ENCODE peak calls at places on chromosomes 6 and 20, in six cellular contexts. W is SJSA1; G is naive thymus-derived CD4-positive, alpha-beta T cell; K is heart right ventricle; H is tibial artery; U is neuronal stem cell. J is an unnamed sample.

GRCh38 chr6:122069933-122070332 is 329.5 kb upstream of the HSF2 start:
- DNase-seq in U (no peak), H (no peak), K (no peak), G (no peak), W (no peak), J (no peak)

GRCh38 chr6:104689551-104690205 is 170.0 kb downstream of the HACE1 start:
- DNase-seq in G (no peak), U (no peak), W (peak; percentile 6), K (no peak), H (no peak), J (no peak)

GRCh38 chr6:16583151-16583762 is 178.0 kb downstream of the ATXN1 start:
- DNase-seq in G (no peak), W (no peak), H (no peak), K (no peak), U (no peak), J (no peak)

GRCh38 chr6:137341721-137342195 is 122.6 kb upstream of the IFNGR1 start:
- DNase-seq in U (no peak), W (no peak), G (peak; percentile 58), H (no peak), K (peak; percentile 23), J (no peak)

GRCh38 chr6:2450546-2450945 is 205.1 kb upstream of the GMDS start:
- DNase-seq in U (no peak), H (no peak), W (no peak), K (peak; percentile 39), G (no peak), J (no peak)

GRCh38 chr20:251352-251751 is 6.2 kb upstream of the DEFB132 start:
- DNase-seq in K (no peak), G (peak; percentile 10), W (no peak), U (no peak), H (no peak), J (peak; percentile 39)

GRCh38 chr20:31966991-31967655 is 828 bp upstream of the XKR7 start:
- DNase-seq in W (no peak), U (no peak), G (no peak), K (no peak), H (no peak), J (no peak)

GRCh38 chr6:11009353-11009752 is 34.8 kb downstream of the ELOVL2 start:
- DNase-seq in U (no peak), G (no peak), K (no peak), W (peak; percentile 63), H (no peak), J (peak; percentile 36)

GRCh38 chr20:23515250-23515939 is 24.5 kb downstream of the CST8 start:
- DNase-seq in W (no peak), G (no peak), U (no peak), H (no peak), K (no peak), J (no peak)

GRCh38 chr6:82612475-82612874 is 248.9 kb downstream of the TPBG start:
- DNase-seq in U (no peak), H (no peak), K (no peak), W (no peak), G (no peak), J (no peak)

GRCh38 chr6:139148557-139149220 is 13.8 kb downstream of the HECA start:
- DNase-seq in G (no peak), K (no peak), W (no peak), H (no peak), U (no peak), J (no peak)

GRCh38 chr6:33641144-33641543 is 20.0 kb downstream of the ITPR3 start:
- DNase-seq in H (no peak), G (no peak), W (no peak), U (no peak), K (no peak), J (no peak)

GRCh38 chr20:4102381-4102780 is 87.0 kb upstream of the RNF24 start:
- DNase-seq in G (no peak), H (no peak), W (no peak), U (no peak), K (no peak), J (no peak)

GRCh38 chr6:14275493-14275851 is 157.9 kb downstream of the CD83 start:
- DNase-seq in K (peak; percentile 50), U (no peak), H (no peak), G (no peak), W (no peak), J (no peak)

GRCh38 chr6:156658596-156659316 is 118.4 kb upstream of the ARID1B start:
- DNase-seq in W (no peak), U (no peak), K (no peak), H (no peak), G (no peak), J (no peak)

GRCh38 chr20:50580016-50580747 is 70.0 kb downstream of the PTPN1 start:
- DNase-seq in G (peak; percentile 42), K (peak; percentile 71), U (peak; percentile 51), W (peak; percentile 59), H (peak; percentile 83), J (peak; percentile 30)

GRCh38 chr6:96898241-96898851 is 655 bp upstream of the NDUFAF4 start:
- DNase-seq in W (peak; percentile 65), G (no peak), H (no peak), U (no peak), K (no peak), J (no peak)

GRCh38 chr6:96900873-96901272 is 3.2 kb upstream of the NDUFAF4 start:
- DNase-seq in K (no peak), U (no peak), W (no peak), G (no peak), H (no peak), J (no peak)

GRCh38 chr6:96899599-96899998 is 1.9 kb upstream of the NDUFAF4 start:
- DNase-seq in H (no peak), U (no peak), K (no peak), W (no peak), G (no peak), J (no peak)

GRCh38 chr6:96897396-96898240 is at the start of gene NDUFAF4:
- DNase-seq in U (peak; percentile 91), K (peak; percentile 97), H (peak; percentile 97), G (peak; percentile 95), W (peak; percentile 94), J (peak; percentile 81)

GRCh38 chr6:96899019-96899418 is 1.3 kb upstream of the NDUFAF4 start:
- DNase-seq in U (no peak), K (no peak), H (no peak), W (peak; percentile 23), G (no peak), J (no peak)
- H3K4me3 ChIP-seq in U (peak overlapping the region; percentile 97), K (peak overlapping the region; percentile 91), H (peak overlapping the region; percentile 94), W (no peak overlapping the region), G (no peak overlapping the region), J (no peak overlapping the region)

DNA sequence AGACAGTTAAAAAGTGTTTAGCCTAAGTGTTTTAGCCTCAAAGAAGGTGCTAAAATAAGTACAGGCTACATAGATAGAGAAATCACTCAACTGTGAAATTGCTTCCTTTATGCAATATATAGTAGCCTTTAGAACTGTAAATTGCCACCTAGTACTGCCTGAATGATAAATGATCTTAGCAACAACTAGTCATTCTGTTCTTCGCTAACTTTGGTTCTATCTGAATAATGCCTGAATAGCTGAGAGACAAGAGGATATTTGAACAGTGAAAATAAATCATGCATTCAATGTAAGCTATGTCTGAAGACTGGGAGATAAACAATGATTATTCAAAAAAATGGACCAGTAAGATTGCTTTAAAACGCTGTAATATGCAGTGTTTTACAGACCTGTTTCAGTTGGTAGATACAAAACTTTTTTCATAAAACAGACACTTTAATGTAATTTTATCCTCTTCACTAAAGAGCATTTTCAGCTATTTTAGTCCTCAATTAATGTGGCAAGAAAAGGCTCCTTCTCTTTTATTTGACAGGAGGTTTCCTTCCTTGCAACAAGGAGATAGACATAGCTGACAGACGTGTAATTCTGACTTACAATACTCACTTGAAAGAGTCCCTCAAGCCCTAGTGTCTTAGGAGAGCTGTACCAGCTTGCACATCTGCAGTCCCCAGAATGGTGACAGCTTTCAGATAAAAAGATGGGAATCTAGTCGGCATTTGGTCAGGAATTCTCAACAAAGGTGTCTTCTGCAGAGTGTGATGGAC is 603.5 kb upstream of the PTCHD4 start:
- DNase-seq in W (no peak), G (no peak), H (no peak), U (no peak), K (no peak), J (no peak)
- H3K4me3 ChIP-seq in W (no peak overlapping the region), G (no peak overlapping the region), H (no peak overlapping the region), U (no peak overlapping the region), K (no peak overlapping the region), J (no peak overlapping the region)

DNA sequence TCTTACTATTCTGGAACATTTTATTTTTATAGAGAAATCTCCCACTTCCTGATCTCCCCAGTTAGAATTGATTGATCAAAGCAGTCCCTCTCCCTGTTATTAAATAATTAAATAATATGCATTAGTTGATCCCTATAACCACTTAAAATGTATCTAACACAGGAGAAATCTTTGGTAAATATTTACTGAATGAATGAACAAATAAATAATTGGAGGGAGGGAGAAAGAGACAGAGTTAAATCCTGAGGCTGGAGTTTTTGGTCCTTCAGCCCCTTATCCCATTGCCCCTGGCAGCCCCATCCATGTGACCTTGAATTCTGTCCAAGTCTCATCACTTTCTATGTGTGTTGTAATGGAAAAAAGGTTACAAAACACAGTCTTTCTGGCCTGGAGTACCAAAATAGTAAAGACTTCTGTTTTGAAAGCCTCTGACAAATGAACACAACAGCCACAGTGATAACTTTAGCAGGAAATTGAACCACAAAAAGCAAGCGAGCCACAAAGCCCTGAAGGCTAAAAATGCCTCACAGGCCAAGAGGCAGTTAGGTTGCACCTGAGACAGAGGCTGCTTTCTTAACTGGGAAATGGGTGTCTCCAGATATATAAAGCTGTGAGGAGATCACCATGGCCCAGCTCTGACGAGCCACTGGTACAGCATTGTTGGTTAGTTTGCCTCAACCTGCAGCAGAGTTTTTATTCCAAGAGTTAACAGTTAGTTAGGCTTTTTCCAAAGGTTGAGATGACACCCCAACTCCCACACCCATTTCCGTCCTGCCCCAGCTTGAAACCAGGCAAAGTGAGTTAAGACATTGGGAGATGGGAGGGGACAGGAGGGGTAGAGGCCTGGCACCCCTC is 11.3 kb downstream of the NT5E start:
- DNase-seq in W (no peak), K (no peak), H (no peak), G (peak; percentile 34), U (no peak), J (no peak)
- H3K4me3 ChIP-seq in W (no peak overlapping the region), K (no peak overlapping the region), H (no peak overlapping the region), G (no peak overlapping the region), U (no peak overlapping the region), J (no peak overlapping the region)

GRCh38 chr20:58839474-58839874 is 11.2 kb downstream of the GNAS-AS1 start:
- DNase-seq in H (peak; percentile 54), U (no peak), K (peak; percentile 43), W (peak; percentile 67), G (peak; percentile 38), J (no peak)
- H3K4me3 ChIP-seq in H (no peak overlapping the region), U (no peak overlapping the region), K (peak overlapping the region; percentile 25), W (peak overlapping the region; percentile 29), G (no peak overlapping the region), J (no peak overlapping the region)